ENCODE peak calls at places on chromosomes 2 and 18, in nine cellular contexts. D is suprapubic skin, F is GM13976, S is Caco-2, Y is prostate gland, Q is astrocyte of the spinal cord, K is psoas muscle, J is left ventricle myocardium inferior, I is fibroblast of villous mesenchyme. B is an unnamed sample.

GRCh38 chr2:199431748-199432213 is 26.0 kb downstream of the SATB2 start:
- DNase-seq in F (no peak), J (no peak), K (no peak), S (no peak), I (no peak), D (no peak), Q (peak), Y (no peak), B (no peak)

GRCh38 chr18:59419386-59419785 is 60.3 kb upstream of the LMAN1 start:
- DNase-seq in K (no peak), F (no peak), Y (no peak), D (no peak), I (peak), Q (no peak), J (no peak), S (no peak), B (peak)

GRCh38 chr2:153873062-153874048 is 1.6 kb downstream of the GALNT13 start:
- DNase-seq in Q (no peak), I (peak), J (no peak), S (no peak), D (peak), K (no peak), F (no peak), Y (no peak), B (no peak)

GRCh38 chr18:79868811-79869541 is 71.2 kb downstream of the KCNG2 start:
- DNase-seq in J (no peak), Y (no peak), Q (no peak), D (peak), F (peak), K (no peak), I (no peak), S (no peak), B (no peak)

GRCh38 chr2:70944291-70944690 is 8.6 kb downstream of the ATP6V1B1 start:
- DNase-seq in F (no peak), J (no peak), D (peak), K (no peak), S (no peak), Y (no peak), Q (no peak), I (no peak), B (no peak)

GRCh38 chr2:239145601-239146000 is 255.2 kb downstream of the HDAC4 start:
- DNase-seq in D (no peak), K (no peak), S (no peak), J (no peak), Y (no peak), I (no peak), F (no peak), Q (no peak), B (no peak)

GRCh38 chr2:173354601-173355131 is at the start of gene CDCA7:
- DNase-seq in I (peak), D (no peak), Q (peak), K (peak), F (peak), J (peak), Y (peak), S (peak), B (no peak)

GRCh38 chr2:224887159-224887558 is 155.1 kb downstream of the DOCK10 start:
- DNase-seq in J (no peak), S (no peak), K (no peak), I (peak), F (no peak), D (no peak), Y (no peak), Q (peak), B (peak)

GRCh38 chr2:148721991-148722777 is 77.6 kb downstream of the EPC2 start:
- DNase-seq in Q (peak), F (no peak), S (no peak), J (no peak), K (no peak), I (peak), D (no peak), Y (no peak), B (peak)

GRCh38 chr2:119156105-119156890 is 2.3 kb downstream of the C1QL2 start:
- DNase-seq in F (no peak), D (no peak), Y (no peak), Q (no peak), I (no peak), S (no peak), J (no peak), K (no peak), B (no peak)

GRCh38 chr2:182148344-182148743 is 162.7 kb downstream of the PPP1R1C start:
- DNase-seq in I (no peak), Y (no peak), Q (peak), S (no peak), D (no peak), K (no peak), J (no peak), F (no peak), B (no peak)

GRCh38 chr2:14633031-14633430 is 514 bp downstream of the LRATD1 start:
- DNase-seq in I (no peak), Y (peak), K (peak), D (peak), J (no peak), S (no peak), Q (no peak), F (peak), B (no peak)

GRCh38 chr2:48600204-48600813 is 17.3 kb upstream of the GTF2A1L start:
- DNase-seq in Y (no peak), J (no peak), I (peak), Q (peak), F (no peak), D (no peak), S (peak), K (no peak), B (no peak)

GRCh38 chr2:47321411-47322031 is 81.4 kb upstream of the MSH2 start:
- DNase-seq in Y (no peak), F (no peak), D (no peak), S (no peak), I (peak), J (no peak), K (no peak), Q (peak), B (no peak)

GRCh38 chr2:47323822-47324171 is 79.2 kb upstream of the MSH2 start:
- DNase-seq in S (no peak), Q (no peak), D (no peak), K (no peak), Y (no peak), I (no peak), F (no peak), J (no peak), B (no peak)

GRCh38 chr2:47321006-47321405 is 82.0 kb upstream of the MSH2 start:
- DNase-seq in D (no peak), I (no peak), Y (no peak), J (no peak), F (no peak), Q (no peak), K (no peak), S (no peak), B (no peak)

GRCh38 chr2:47323009-47323821 is 79.7 kb upstream of the MSH2 start:
- DNase-seq in Q (peak), D (peak), K (peak), F (peak), I (peak), S (peak), Y (peak), J (peak), B (no peak)
- TF ChIP-seq CTCF in Q (peak), D (peak), K (peak), F (peak), I (peak), S (peak), Y (peak), J (peak), B (peak)

GRCh38 chr2:55048925-55049793 is 1.1 kb downstream of the RTN4 start:
- DNase-seq in J (peak), S (peak), Y (peak), I (peak), D (peak), F (peak), K (peak), Q (peak), B (no peak)
- TF ChIP-seq CTCF in J (peak), S (peak), Y (peak), I (peak), D (peak), F (peak), K (peak), Q (peak), B (peak)

DNA sequence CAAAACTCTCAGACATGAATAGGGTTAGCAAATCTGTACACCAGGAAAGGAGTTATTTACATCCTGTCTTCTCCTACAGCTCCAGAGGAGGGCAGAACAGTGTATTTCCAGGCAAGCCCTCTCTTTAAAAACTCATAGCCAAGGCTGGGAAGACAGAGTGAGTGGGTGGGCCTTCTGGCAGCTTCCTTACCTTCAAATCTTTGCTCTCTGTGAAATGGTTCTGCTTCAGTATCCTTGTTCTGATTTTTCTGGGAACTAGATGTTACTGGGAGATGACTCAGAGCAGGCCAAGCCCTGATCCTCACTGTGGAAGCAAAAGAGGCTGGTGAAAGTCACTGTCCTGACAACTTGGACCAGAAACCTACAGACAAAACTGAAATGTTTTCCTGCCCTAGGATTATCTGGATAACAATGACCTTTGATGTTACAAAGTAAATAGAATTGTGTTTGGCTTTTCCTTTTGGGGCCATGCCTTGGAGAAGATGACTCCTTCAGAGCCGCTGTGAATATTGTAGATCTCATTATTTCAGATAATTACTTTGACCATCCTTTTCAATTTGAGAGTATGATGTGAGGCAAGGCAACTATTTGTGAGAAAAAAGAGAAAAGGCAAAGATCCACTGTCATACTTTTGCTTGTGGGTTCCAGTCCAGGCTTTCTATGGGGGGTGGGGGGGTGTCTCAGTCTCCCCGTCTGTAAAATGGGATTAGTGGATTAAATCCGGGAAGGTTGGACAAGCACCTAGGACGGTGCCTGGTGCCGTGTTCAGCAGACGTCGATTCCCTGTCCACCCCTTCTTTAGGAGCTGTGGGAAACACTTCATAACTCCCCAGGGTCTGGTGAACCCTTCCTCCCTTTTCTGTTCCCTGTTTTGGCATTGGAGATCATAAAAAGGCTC is 644 bp upstream of the QPCT start:
- DNase-seq in D (no peak), J (no peak), I (peak), S (peak), Q (peak), F (no peak), Y (no peak), K (no peak), B (peak)
- TF ChIP-seq CTCF in D (peak), J (peak), I (peak), S (peak), Q (peak), F (no peak), Y (no peak), K (peak), B (peak)

DNA sequence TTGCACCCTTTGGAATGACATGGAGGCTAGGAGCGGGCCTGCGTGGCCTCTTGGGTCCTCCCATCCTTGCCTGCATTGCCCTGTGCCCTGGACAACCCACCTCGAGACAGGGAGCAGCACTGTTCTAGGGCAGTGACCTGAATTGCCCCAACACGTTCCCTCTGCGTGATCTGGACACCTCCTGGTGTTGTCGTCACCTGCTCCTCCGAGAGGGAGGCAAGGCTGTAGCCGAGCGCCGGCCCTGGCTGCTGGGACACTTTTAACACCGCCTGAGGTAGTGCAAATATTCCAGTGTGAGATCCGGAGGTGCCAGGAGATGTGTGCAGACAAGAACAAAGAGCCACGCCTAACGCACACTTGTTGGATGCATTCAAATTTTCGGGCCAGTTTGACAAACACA is 131.5 kb downstream of the SMAD7 start:
- DNase-seq in F (no peak), Y (no peak), Q (no peak), D (peak), I (no peak), J (peak), S (no peak), K (peak), B (no peak)
- TF ChIP-seq CTCF in F (no peak), Y (no peak), Q (no peak), D (no peak), I (no peak), J (no peak), S (no peak), K (no peak), B (no peak)

GRCh38 chr2:11344956-11345671 is 678 bp upstream of the ROCK2 start:
- DNase-seq in K (peak), F (no peak), I (peak), Q (peak), S (peak), D (peak), J (peak), Y (peak), B (peak)
- TF ChIP-seq CTCF in K (peak), F (no peak), I (no peak), Q (no peak), S (no peak), D (no peak), J (peak), Y (no peak), B (no peak)

DNA sequence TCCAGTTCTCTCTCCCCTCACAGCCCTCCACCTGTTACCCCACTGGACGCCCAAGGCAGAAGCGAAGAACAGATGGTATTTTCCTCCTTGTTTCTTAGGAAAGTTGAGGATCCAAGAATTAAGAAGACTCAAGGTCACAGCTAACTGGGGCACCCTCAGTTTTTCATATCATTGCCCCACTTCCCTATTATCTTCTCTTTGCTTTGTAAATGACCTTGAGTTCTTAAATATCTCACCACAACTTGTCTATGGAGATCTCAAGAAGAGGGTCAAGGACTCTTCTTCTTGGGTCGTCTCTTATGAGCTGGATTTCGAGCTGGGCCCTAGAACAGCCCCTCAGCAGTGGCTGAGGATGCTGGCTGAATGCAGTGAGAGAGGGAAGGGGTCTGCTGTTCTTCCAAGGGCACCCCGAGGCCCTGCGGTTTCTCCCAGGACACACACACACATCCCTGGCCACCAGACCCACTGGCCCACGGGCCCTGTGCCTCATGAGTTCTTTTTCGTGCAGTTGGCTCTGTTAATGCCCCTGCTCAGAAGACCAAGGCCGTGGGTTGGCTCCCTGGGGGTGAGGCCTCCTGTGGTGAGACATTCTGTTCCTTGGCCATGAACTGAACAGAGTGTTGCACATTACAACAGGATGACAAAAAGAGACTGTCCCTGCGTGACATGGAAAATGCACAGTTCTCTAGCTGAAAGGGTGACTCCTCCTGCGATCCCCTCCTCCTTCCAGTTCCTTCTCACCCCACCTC is 30.5 kb downstream of the SH2D6 start:
- DNase-seq in S (no peak), Y (no peak), J (no peak), K (no peak), F (no peak), Q (no peak), D (no peak), I (no peak), B (no peak)
- TF ChIP-seq CTCF in S (no peak), Y (no peak), J (no peak), K (no peak), F (no peak), Q (no peak), D (no peak), I (no peak), B (no peak)

GRCh38 chr2:1675633-1676032 is 68.7 kb downstream of the PXDN start:
- DNase-seq in K (peak), Y (peak), I (peak), F (no peak), D (no peak), S (no peak), J (no peak), Q (peak), B (peak)
- TF ChIP-seq CTCF in K (no peak), Y (no peak), I (peak), F (no peak), D (no peak), S (no peak), J (no peak), Q (peak), B (peak)